ENCODE peak calls at places on chromosomes 5 and 9, in seven cellular contexts. E is mesenchymal stem cell, Y is IMR-90, K is mesendoderm, G is neuronal stem cell, L is H9, I is H1. S is an unnamed sample.

GRCh38 chr5:15243301-15244020 is 256.5 kb upstream of the FBXL7 start:
- DNase-seq in E (no peak), Y (no peak), K (no peak), G (no peak), L (no peak), I (no peak), S (no peak)

GRCh38 chr5:107502711-107503110 is 168.0 kb downstream of the EFNA5 start:
- DNase-seq in E (no peak), Y (no peak), K (peak), G (no peak), L (no peak), I (no peak), S (no peak)

GRCh38 chr9:131271506-131271931 is 4.8 kb downstream of the FAM78A start:
- DNase-seq in E (no peak), Y (no peak), K (no peak), G (no peak), L (no peak), I (no peak), S (no peak)

GRCh38 chr5:2921176-2921575 is 169.7 kb upstream of the IRX2 start:
- DNase-seq in E (no peak), Y (no peak), K (no peak), G (no peak), L (no peak), I (no peak), S (no peak)

GRCh38 chr9:110371411-110372013 is 33.8 kb upstream of the TXNDC8 start:
- DNase-seq in E (no peak), Y (no peak), K (peak), G (no peak), L (no peak), I (no peak), S (no peak)

GRCh38 chr9:91655215-91655614 is 231.6 kb upstream of the NFIL3 start:
- DNase-seq in E (no peak), Y (no peak), K (no peak), G (no peak), L (no peak), I (no peak), S (peak)

GRCh38 chr9:33233659-33234335 is 6.2 kb upstream of the SPINK4 start:
- DNase-seq in E (peak), Y (peak), K (no peak), G (no peak), L (no peak), I (no peak), S (no peak)

GRCh38 chr9:108478431-108478837 is 377.4 kb downstream of the ACTL7B start:
- DNase-seq in E (peak), Y (peak), K (no peak), G (no peak), L (no peak), I (no peak), S (no peak)

GRCh38 chr9:134337469-134337868 is 11.2 kb downstream of the RXRA start:
- DNase-seq in E (no peak), Y (no peak), K (no peak), G (no peak), L (no peak), I (no peak), S (no peak)
- H3K18ac ChIP-seq in E (no peak), Y (no peak), K (no peak), G (peak), L (no peak), I (no peak), S (no peak)

GRCh38 chr5:125215593-125215992 is 469.2 kb upstream of the ZNF608 start:
- DNase-seq in E (no peak), Y (no peak), K (peak), G (no peak), L (no peak), I (no peak), S (no peak)

GRCh38 chr5:125209650-125210049 is 463.2 kb upstream of the ZNF608 start:
- DNase-seq in E (peak), Y (no peak), K (no peak), G (no peak), L (no peak), I (no peak), S (no peak)

GRCh38 chr5:125219710-125220109 is 473.3 kb upstream of the ZNF608 start:
- DNase-seq in E (no peak), Y (no peak), K (no peak), G (no peak), L (no peak), I (no peak), S (no peak)

GRCh38 chr5:125210241-125210947 is 464.0 kb upstream of the ZNF608 start:
- DNase-seq in E (peak), Y (peak), K (no peak), G (no peak), L (no peak), I (no peak), S (no peak)

DNA sequence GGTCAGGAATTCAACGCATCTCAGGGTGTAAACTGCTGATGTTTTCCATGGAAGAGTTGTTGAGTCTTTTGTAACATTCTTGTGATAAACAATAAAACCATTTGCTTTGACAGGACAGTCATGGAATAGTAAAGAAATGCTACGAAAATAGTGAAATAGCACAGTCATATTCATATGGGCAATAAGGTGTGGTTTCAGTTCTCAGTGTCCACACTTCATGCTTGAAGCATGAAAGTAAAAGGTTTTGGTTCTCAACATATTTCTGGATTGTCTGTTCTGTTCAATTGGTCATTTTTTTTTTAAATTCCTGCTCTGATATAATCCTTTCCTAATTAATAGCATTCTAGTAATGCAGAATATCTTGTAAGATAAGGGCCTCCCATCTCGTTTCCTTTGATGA is 467.6 kb upstream of the ZNF608 start:
- DNase-seq in E (no peak), Y (no peak), K (no peak), G (no peak), L (no peak), I (no peak), S (peak)
- H3K18ac ChIP-seq in E (no peak), Y (no peak), K (no peak), G (no peak), L (no peak), I (no peak), S (no peak)

GRCh38 chr5:13910227-13910626 is 34.3 kb downstream of the DNAH5 start:
- DNase-seq in E (no peak), Y (no peak), K (no peak), G (no peak), L (no peak), I (no peak), S (no peak)
- H3K18ac ChIP-seq in E (no peak), Y (no peak), K (no peak), G (no peak), L (no peak), I (no peak), S (no peak)

GRCh38 chr5:165079389-165079788 is 1574.0 kb downstream of the MAT2B start:
- DNase-seq in E (no peak), Y (no peak), K (no peak), G (no peak), L (no peak), I (no peak), S (no peak)

GRCh38 chr5:165076686-165077085 is 1571.3 kb downstream of the MAT2B start:
- DNase-seq in E (peak), Y (no peak), K (peak), G (no peak), L (no peak), I (no peak), S (peak)
- H3K18ac ChIP-seq in E (no peak), Y (no peak), K (no peak), G (no peak), L (no peak), I (no peak), S (no peak)

GRCh38 chr9:35114921-35115341 is 731 bp downstream of the ATOSB start:
- DNase-seq in E (peak), Y (no peak), K (peak), G (peak), L (peak), I (peak), S (peak)
- H3K18ac ChIP-seq in E (peak), Y (peak), K (peak), G (peak), L (no peak), I (peak), S (peak)

GRCh38 chr5:173812811-173813550 is 75.2 kb upstream of the CPEB4 start:
- DNase-seq in E (peak), Y (peak), K (no peak), G (no peak), L (no peak), I (no peak), S (no peak)
- H3K18ac ChIP-seq in E (no peak), Y (peak), K (no peak), G (no peak), L (no peak), I (no peak), S (no peak)

GRCh38 chr5:174997688-174998087 is 273.3 kb downstream of the MSX2 start:
- DNase-seq in E (no peak), Y (no peak), K (no peak), G (no peak), L (no peak), I (no peak), S (no peak)
- H3K18ac ChIP-seq in E (no peak), Y (no peak), K (no peak), G (no peak), L (no peak), I (no peak), S (no peak)